ENCODE peak calls at places on chromosomes 2 and 18, in seven cellular contexts. P is astrocyte of the spinal cord; X is GM12878; H is effector CD4-positive, alpha-beta T cell; Y is T follicular helper cell; U is SHP77 treated with DMSO at 0.1 percent for 48 hours; C is stimulated activated CD8-positive, alpha-beta memory T cell treated with anti-CD3 and anti-CD28 coated beads, Interleukin-15, amount 100 ng/mL, for 48 hours. I is an unnamed sample.

GRCh38 chr2:180133736-180134135 is 126.6 kb upstream of the CWC22 start:
- DNase-seq in H (no peak), C (no peak), X (no peak), P (no peak), Y (no peak), U (no peak), I (no peak)

GRCh38 chr2:168165418-168165817 is 82.0 kb downstream of the STK39 start:
- DNase-seq in H (no peak), Y (no peak), X (no peak), P (peak), C (no peak), U (no peak), I (no peak)

GRCh38 chr2:24830786-24831185 is 37.6 kb downstream of the CENPO start:
- DNase-seq in U (no peak), H (no peak), P (no peak), X (no peak), Y (no peak), C (no peak), I (no peak)

GRCh38 chr2:164903944-164904343 is 51.4 kb downstream of the SLC38A11 start:
- DNase-seq in C (no peak), P (peak), H (no peak), Y (no peak), U (no peak), X (no peak), I (no peak)

GRCh38 chr2:232876071-232876977 is 6.3 kb downstream of the SNORC start:
- DNase-seq in Y (no peak), C (no peak), P (no peak), U (no peak), X (no peak), H (no peak), I (no peak)

GRCh38 chr2:106584304-106584954 is 97.3 kb downstream of the CD8B2 start:
- DNase-seq in C (no peak), Y (no peak), P (no peak), X (no peak), U (no peak), H (no peak), I (no peak)

GRCh38 chr18:57447154-57447621 is 12.0 kb downstream of the ONECUT2 start:
- DNase-seq in P (peak), U (no peak), C (no peak), H (no peak), X (no peak), Y (no peak), I (no peak)

GRCh38 chr2:110866496-110866895 is 134.1 kb downstream of the ACOXL start:
- DNase-seq in U (no peak), H (no peak), Y (no peak), X (no peak), C (peak), P (no peak), I (no peak)

GRCh38 chr2:237556773-237557632 is 9.4 kb upstream of the PRLH start:
- DNase-seq in C (no peak), U (no peak), Y (no peak), P (no peak), H (no peak), X (peak), I (no peak)

GRCh38 chr2:95314964-95315611 is 17.9 kb downstream of the KCNIP3 start:
- DNase-seq in C (no peak), U (peak), Y (no peak), X (no peak), H (no peak), P (peak), I (no peak)

GRCh38 chr18:49094979-49095632 is 144.3 kb upstream of the SMAD7 start:
- DNase-seq in P (peak), C (no peak), X (no peak), H (no peak), U (no peak), Y (no peak), I (no peak)

GRCh38 chr2:219020604-219021365 is 20.5 kb downstream of the CFAP65 start:
- DNase-seq in P (no peak), U (no peak), C (no peak), H (no peak), Y (no peak), X (no peak), I (no peak)

GRCh38 chr2:135985826-135986393 is 484 bp upstream of the DARS1 start:
- DNase-seq in X (peak), C (peak), U (no peak), Y (peak), P (no peak), H (peak), I (no peak)

GRCh38 chr2:45130758-45131157 is 121.5 kb upstream of the SIX2 start:
- DNase-seq in Y (no peak), C (no peak), P (no peak), U (no peak), H (no peak), X (no peak), I (no peak)

GRCh38 chr2:100807707-100808106 is 12.2 kb upstream of the NPAS2 start:
- DNase-seq in U (no peak), Y (no peak), C (no peak), H (no peak), P (no peak), X (no peak), I (no peak)

GRCh38 chr18:12315911-12316310 is 7.9 kb downstream of the TUBB6 start:
- DNase-seq in H (no peak), P (no peak), U (no peak), X (no peak), C (no peak), Y (no peak), I (peak)

GRCh38 chr2:51079945-51080344 is 48.0 kb upstream of the NRXN1 start:
- DNase-seq in U (no peak), H (no peak), C (no peak), Y (no peak), X (no peak), P (no peak), I (no peak)

GRCh38 chr2:217263796-217264195 is 403.9 kb upstream of the TNP1 start:
- DNase-seq in P (no peak), U (no peak), Y (no peak), H (no peak), X (no peak), C (no peak), I (no peak)

GRCh38 chr2:23745726-23746105 is 181.2 kb downstream of the ATAD2B start:
- DNase-seq in P (peak), X (no peak), Y (no peak), H (no peak), U (no peak), C (no peak), I (no peak)

GRCh38 chr2:129456681-129457080 is 522.8 kb upstream of the RAB6C start:
- DNase-seq in P (no peak), U (no peak), Y (no peak), H (no peak), X (no peak), C (no peak), I (no peak)

GRCh38 chr18:77111449-77112160 is 21.0 kb downstream of the MBP start:
- DNase-seq in X (no peak), Y (no peak), H (no peak), P (no peak), U (no peak), C (no peak), I (no peak)

GRCh38 chr2:210172219-210172575 is 988 bp upstream of the KANSL1L start:
- DNase-seq in C (no peak), U (peak), H (no peak), Y (no peak), P (no peak), X (no peak), I (no peak)

GRCh38 chr2:12119841-12120240 is 373.4 kb downstream of the LPIN1 start:
- DNase-seq in X (no peak), U (no peak), P (peak), Y (no peak), C (no peak), H (no peak), I (no peak)

GRCh38 chr18:49017813-49018552 is 67.2 kb upstream of the SMAD7 start:
- DNase-seq in C (no peak), H (no peak), P (no peak), U (no peak), X (no peak), Y (no peak), I (no peak)